ENCODE peak calls at places on chromosome 21, in eight cellular contexts. Y, C, S, Z, N, X, V and O are unnamed samples.

GRCh38 chr21:18155508-18156193 is 89.0 kb upstream of the CHODL start:
- DNase-seq in X (no peak), S (peak; percentile 1), Z (peak; percentile 6), N (no peak), C (no peak), Y (no peak), V (no peak), O (no peak)

GRCh38 chr21:34690041-34690792 is 21.4 kb downstream of the CLIC6 start:
- DNase-seq in Z (no peak), S (no peak), Y (peak; percentile 26), X (no peak), V (no peak), N (no peak), C (no peak), O (no peak)

GRCh38 chr21:38806153-38806941 is 618 bp downstream of the ETS2 start:
- DNase-seq in V (peak; percentile 45), Y (no peak), X (no peak), N (peak; percentile 54), C (no peak), S (no peak), Z (no peak), O (peak; percentile 38)

GRCh38 chr21:14541840-14542495 is 4.1 kb downstream of the SAMSN1 start:
- DNase-seq in N (no peak), C (no peak), Z (peak; percentile 33), X (no peak), V (no peak), Y (no peak), S (no peak), O (no peak)

GRCh38 chr21:40047211-40047610 is 180.0 kb downstream of the PCP4 start:
- DNase-seq in X (no peak), Y (no peak), N (no peak), S (no peak), V (no peak), Z (no peak), C (no peak), O (no peak)

GRCh38 chr21:17636711-17637110 is 24.0 kb upstream of the BTG3 start:
- DNase-seq in X (no peak), C (no peak), Y (no peak), V (no peak), N (peak; percentile 14), S (no peak), Z (no peak), O (no peak)

GRCh38 chr21:18147678-18148077 is 97.0 kb upstream of the CHODL start:
- DNase-seq in C (no peak), S (no peak), Z (peak; percentile 5), V (no peak), N (no peak), X (no peak), Y (no peak), O (no peak)

GRCh38 chr21:32861871-32862270 is 90.3 kb upstream of the PAXBP1 start:
- DNase-seq in Z (peak; percentile 73), N (no peak), C (no peak), X (no peak), Y (no peak), V (no peak), S (peak; percentile 67), O (peak; percentile 65)

GRCh38 chr21:25507522-25507921 is 99.8 kb downstream of the MRPL39 start:
- DNase-seq in V (no peak), Z (no peak), C (no peak), X (no peak), N (no peak), S (no peak), Y (no peak), O (peak; percentile 57)

GRCh38 chr21:29025328-29025713 is 853 bp downstream of the USP16 start:
- DNase-seq in X (no peak), Z (peak; percentile 26), N (no peak), Y (peak; percentile 30), S (no peak), V (no peak), C (no peak), O (peak; percentile 36)

GRCh38 chr21:26070822-26071425 is 99.6 kb downstream of the APP start:
- DNase-seq in S (peak; percentile 62), N (no peak), X (no peak), Z (peak; percentile 77), C (peak; percentile 6), V (no peak), Y (no peak), O (peak; percentile 43)

GRCh38 chr21:39169906-39170305 is 13.3 kb downstream of the PSMG1 start:
- DNase-seq in N (no peak), C (no peak), V (no peak), S (no peak), Z (no peak), Y (no peak), X (no peak), O (no peak)

GRCh38 chr21:15686506-15686905 is 43.3 kb upstream of the USP25 start:
- DNase-seq in V (no peak), C (no peak), Z (no peak), Y (no peak), N (no peak), X (no peak), S (no peak), O (no peak)

GRCh38 chr21:26800455-26801454 is 44.5 kb downstream of the ADAMTS1 start:
- DNase-seq in S (peak; percentile 57), C (peak; percentile 55), N (no peak), V (no peak), Z (peak; percentile 73), Y (peak; percentile 48), X (peak; percentile 47), O (peak; percentile 79)

GRCh38 chr21:31282095-31282709 is 61.9 kb downstream of the TIAM1 start:
- DNase-seq in C (peak; percentile 74), X (no peak), V (no peak), N (no peak), Y (peak; percentile 87), Z (peak; percentile 96), S (peak; percentile 98), O (peak; percentile 89)

GRCh38 chr21:39319251-39319756 is 5.9 kb upstream of the BRWD1 start:
- DNase-seq in N (peak; percentile 24), C (no peak), V (no peak), Y (no peak), S (peak; percentile 57), Z (peak; percentile 68), X (peak; percentile 62), O (peak; percentile 38)

GRCh38 chr21:14550200-14550599 is 4.1 kb upstream of the SAMSN1 start:
- DNase-seq in V (no peak), Z (no peak), Y (no peak), N (no peak), X (no peak), S (no peak), C (no peak), O (no peak)

GRCh38 chr21:33189237-33189636 is 40.5 kb upstream of the IFNAR2 start:
- DNase-seq in X (no peak), C (no peak), Y (no peak), S (no peak), N (no peak), V (no peak), Z (no peak), O (no peak)

GRCh38 chr21:15495965-15496364 is 233.8 kb upstream of the USP25 start:
- DNase-seq in N (no peak), X (no peak), Z (peak; percentile 32), Y (no peak), V (no peak), S (peak; percentile 59), C (no peak), O (no peak)

GRCh38 chr21:37065561-37066177 is 7.2 kb downstream of the PIGP start:
- DNase-seq in V (no peak), Y (no peak), S (no peak), Z (no peak), N (no peak), C (no peak), X (no peak), O (no peak)

GRCh38 chr21:37062592-37062933 is 10.3 kb downstream of the PIGP start:
- DNase-seq in C (no peak), X (no peak), S (no peak), V (no peak), N (no peak), Z (no peak), Y (no peak), O (no peak)

GRCh38 chr21:37061926-37062591 is 10.8 kb downstream of the PIGP start:
- DNase-seq in V (no peak), N (no peak), X (no peak), C (no peak), Y (peak; percentile 32), Z (peak; percentile 60), S (peak; percentile 41), O (no peak)

GRCh38 chr21:37064841-37065240 is 8.0 kb downstream of the PIGP start:
- DNase-seq in Y (no peak), V (no peak), Z (no peak), S (no peak), C (no peak), X (no peak), N (no peak), O (peak; percentile 28)

DNA sequence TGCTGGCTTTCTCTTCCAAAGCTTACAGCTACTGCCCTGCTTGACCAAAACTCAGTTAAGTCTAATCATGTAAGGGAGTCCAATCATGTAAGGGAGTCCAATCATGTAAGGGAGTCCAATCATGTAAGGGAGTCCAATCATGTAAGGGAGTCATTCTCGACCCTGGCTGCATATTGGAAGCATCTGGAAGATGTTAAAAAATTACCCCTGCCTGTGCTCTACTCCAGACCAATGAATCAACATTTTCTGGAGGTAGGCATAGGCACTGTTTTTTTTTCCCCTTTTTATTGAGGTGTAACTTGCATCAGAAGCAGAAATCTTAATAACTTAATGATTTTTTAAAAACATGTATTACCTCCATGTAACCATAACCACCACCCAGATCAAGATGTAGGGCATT is 9.4 kb downstream of the PIGP start:
- DNase-seq in Y (no peak), C (no peak), S (no peak), Z (no peak), N (no peak), X (no peak), V (no peak), O (peak; percentile 31)
- H3K4me3 ChIP-seq in Y (no peak overlapping the region), C (no peak overlapping the region), S (no peak overlapping the region), Z (no peak overlapping the region), N (no peak overlapping the region), X (no peak overlapping the region), V (no peak overlapping the region), O (no peak overlapping the region)

GRCh38 chr21:36169465-36170128 is 13.0 kb downstream of the DOP1B start:
- DNase-seq in N (no peak), V (no peak), C (no peak), Y (no peak), X (no peak), S (no peak), Z (no peak), O (no peak)
- TF ChIP-seq CTCF in N (no peak), V (no peak), C (no peak), Y (no peak), X (no peak), S (no peak), Z (no peak), O (no peak)

GRCh38 chr21:27804515-27804914 is 837.6 kb upstream of the ADAMTS5 start:
- DNase-seq in S (peak; percentile 53), Y (no peak), C (no peak), X (no peak), Z (no peak), V (no peak), N (no peak), O (no peak)
- H3K4me3 ChIP-seq in S (no peak overlapping the region), Y (no peak overlapping the region), C (no peak overlapping the region), X (no peak overlapping the region), Z (no peak overlapping the region), V (no peak overlapping the region), N (no peak overlapping the region), O (no peak overlapping the region)

DNA sequence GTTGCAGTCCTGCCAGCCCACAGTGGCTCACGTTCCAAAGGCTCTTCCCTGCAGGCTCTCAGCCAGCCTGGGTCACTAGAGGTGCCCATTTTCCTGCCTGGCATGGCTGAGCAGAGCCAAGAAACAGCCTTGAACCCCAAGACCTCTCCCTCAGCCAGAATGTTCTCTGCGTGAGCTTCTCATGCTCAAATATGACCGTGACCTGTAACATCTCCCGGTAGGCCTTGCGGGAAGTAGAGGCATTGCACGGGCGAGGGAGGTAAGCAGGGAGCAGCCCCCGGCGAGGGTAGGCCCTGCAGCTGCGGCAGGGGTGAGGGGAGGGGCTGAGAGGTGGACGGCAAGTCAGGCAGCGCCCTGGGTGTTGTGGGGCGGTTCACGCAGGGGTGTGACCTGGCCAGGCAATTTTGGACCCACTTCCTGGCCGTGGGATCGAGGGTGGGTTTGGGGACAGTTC is 20.0 kb downstream of the RRP1 start:
- DNase-seq in C (no peak), S (no peak), V (no peak), Y (peak; percentile 85), Z (no peak), X (no peak), N (no peak), O (no peak)
- TF ChIP-seq CTCF in C (no peak), S (no peak), V (no peak), Y (no peak), Z (no peak), X (no peak), N (no peak), O (no peak)